ENCODE peak calls at places on chromosomes 12 and 14, in eight cellular contexts. One of them, this sample, is unnamed.
A peak's percentile ranks its signal among the peaks of the same experiment; 100 is the strongest.

GRCh38 chr12:110141389-110141788 is 17.2 kb downstream of the IFT81 start:
- DNase-seq in astrocyte: no peak
- DNase-seq in left lung: peak; percentile 35
- DNase-seq in CD8-positive, alpha-beta T cell: no peak
- DNase-seq in lower lobe of right lung: no peak
- DNase-seq in H9: no peak
- DNase-seq in ovary: peak; percentile 52
- DNase-seq in heart left ventricle: peak; percentile 34
- DNase-seq in this sample: peak; percentile 69

GRCh38 chr12:59486827-59487226 is 109.0 kb upstream of the SLC16A7 start:
- DNase-seq in astrocyte: no peak
- DNase-seq in left lung: no peak
- DNase-seq in CD8-positive, alpha-beta T cell: no peak
- DNase-seq in lower lobe of right lung: no peak
- DNase-seq in H9: no peak
- DNase-seq in ovary: no peak
- DNase-seq in heart left ventricle: no peak
- DNase-seq in this sample: no peak

GRCh38 chr12:19801941-19802340 is 362.6 kb downstream of the AEBP2 start:
- DNase-seq in astrocyte: peak; percentile 81
- DNase-seq in left lung: no peak
- DNase-seq in CD8-positive, alpha-beta T cell: no peak
- DNase-seq in lower lobe of right lung: no peak
- DNase-seq in H9: no peak
- DNase-seq in ovary: no peak
- DNase-seq in heart left ventricle: no peak
- DNase-seq in this sample: no peak

GRCh38 chr14:76599141-76599540 is 162.1 kb upstream of the VASH1 start:
- DNase-seq in astrocyte: no peak
- DNase-seq in left lung: no peak
- DNase-seq in CD8-positive, alpha-beta T cell: no peak
- DNase-seq in lower lobe of right lung: no peak
- DNase-seq in H9: no peak
- DNase-seq in ovary: no peak
- DNase-seq in heart left ventricle: no peak
- DNase-seq in this sample: no peak

GRCh38 chr14:95741051-95741490 is 27.1 kb upstream of the TCL1A start:
- DNase-seq in astrocyte: no peak
- DNase-seq in left lung: no peak
- DNase-seq in CD8-positive, alpha-beta T cell: no peak
- DNase-seq in lower lobe of right lung: no peak
- DNase-seq in H9: no peak
- DNase-seq in ovary: no peak
- DNase-seq in heart left ventricle: no peak
- DNase-seq in this sample: no peak

GRCh38 chr14:39434401-39434800 is 2.2 kb upstream of the FBXO33 start:
- DNase-seq in astrocyte: no peak
- DNase-seq in left lung: no peak
- DNase-seq in CD8-positive, alpha-beta T cell: no peak
- DNase-seq in lower lobe of right lung: no peak
- DNase-seq in H9: no peak
- DNase-seq in ovary: no peak
- DNase-seq in heart left ventricle: no peak
- DNase-seq in this sample: no peak

GRCh38 chr12:107929436-107929835 is 154.9 kb downstream of the ASCL4 start:
- DNase-seq in astrocyte: peak; percentile 22
- DNase-seq in left lung: no peak
- DNase-seq in CD8-positive, alpha-beta T cell: no peak
- DNase-seq in lower lobe of right lung: no peak
- DNase-seq in H9: peak; percentile 68
- DNase-seq in ovary: no peak
- DNase-seq in heart left ventricle: no peak
- DNase-seq in this sample: no peak

GRCh38 chr12:24544368-24544767 is 404.5 kb downstream of the BCAT1 start:
- DNase-seq in astrocyte: no peak
- DNase-seq in left lung: no peak
- DNase-seq in CD8-positive, alpha-beta T cell: no peak
- DNase-seq in lower lobe of right lung: no peak
- DNase-seq in H9: no peak
- DNase-seq in ovary: no peak
- DNase-seq in heart left ventricle: no peak
- DNase-seq in this sample: no peak

GRCh38 chr12:44224399-44224798 is 388.5 kb downstream of the TMEM117 start:
- DNase-seq in astrocyte: no peak
- DNase-seq in left lung: no peak
- DNase-seq in CD8-positive, alpha-beta T cell: no peak
- DNase-seq in lower lobe of right lung: no peak
- DNase-seq in H9: no peak
- DNase-seq in ovary: no peak
- DNase-seq in heart left ventricle: no peak
- DNase-seq in this sample: no peak

GRCh38 chr14:51331651-51332367 is 91.8 kb downstream of the TMX1 start:
- DNase-seq in astrocyte: no peak
- DNase-seq in left lung: no peak
- DNase-seq in CD8-positive, alpha-beta T cell: no peak
- DNase-seq in lower lobe of right lung: no peak
- DNase-seq in H9: no peak
- DNase-seq in ovary: no peak
- DNase-seq in heart left ventricle: no peak
- DNase-seq in this sample: no peak

GRCh38 chr12:8081228-8081920 is 700 bp upstream of the NECAP1 start:
- DNase-seq in astrocyte: no peak
- DNase-seq in left lung: no peak
- DNase-seq in CD8-positive, alpha-beta T cell: no peak
- DNase-seq in lower lobe of right lung: no peak
- DNase-seq in H9: no peak
- DNase-seq in ovary: no peak
- DNase-seq in heart left ventricle: no peak
- DNase-seq in this sample: peak; percentile 5

GRCh38 chr14:67487937-67488893 is at the start of gene TMEM229B:
- DNase-seq in astrocyte: no peak
- DNase-seq in left lung: peak; percentile 45
- DNase-seq in CD8-positive, alpha-beta T cell: peak; percentile 43
- DNase-seq in lower lobe of right lung: peak; percentile 64
- DNase-seq in H9: no peak
- DNase-seq in ovary: no peak
- DNase-seq in heart left ventricle: peak; percentile 46
- DNase-seq in this sample: no peak

GRCh38 chr12:117343296-117343695 is 18.1 kb downstream of the NOS1 start:
- DNase-seq in astrocyte: no peak
- DNase-seq in left lung: no peak
- DNase-seq in CD8-positive, alpha-beta T cell: no peak
- DNase-seq in lower lobe of right lung: no peak
- DNase-seq in H9: no peak
- DNase-seq in ovary: no peak
- DNase-seq in heart left ventricle: no peak
- DNase-seq in this sample: no peak
- H3K27ac ChIP-seq in astrocyte: no peak overlapping the region
- H3K27ac ChIP-seq in left lung: no peak overlapping the region
- H3K27ac ChIP-seq in CD8-positive, alpha-beta T cell: no peak overlapping the region
- H3K27ac ChIP-seq in lower lobe of right lung: no peak overlapping the region
- H3K27ac ChIP-seq in H9: no peak overlapping the region
- H3K27ac ChIP-seq in ovary: no peak overlapping the region
- H3K27ac ChIP-seq in heart left ventricle: no peak overlapping the region
- H3K27ac ChIP-seq in this sample: peak overlapping the region; percentile 13

GRCh38 chr12:123388948-123389559 is 5.1 kb downstream of the KMT5A start:
- DNase-seq in astrocyte: no peak
- DNase-seq in left lung: no peak
- DNase-seq in CD8-positive, alpha-beta T cell: no peak
- DNase-seq in lower lobe of right lung: no peak
- DNase-seq in H9: no peak
- DNase-seq in ovary: peak; percentile 18
- DNase-seq in heart left ventricle: no peak
- DNase-seq in this sample: no peak
- H3K4me1 ChIP-seq in astrocyte: peaks cover 26% of the 10 kb centered on the region
- H3K4me1 ChIP-seq in left lung: peaks cover 70% of the 10 kb centered on the region
- H3K4me1 ChIP-seq in CD8-positive, alpha-beta T cell: peaks cover 22% of the 10 kb centered on the region
- H3K4me1 ChIP-seq in lower lobe of right lung: peaks cover 53% of the 10 kb centered on the region
- H3K4me1 ChIP-seq in H9: peaks cover 3% of the 10 kb centered on the region
- H3K4me1 ChIP-seq in ovary: peaks cover 12% of the 10 kb centered on the region
- H3K4me1 ChIP-seq in heart left ventricle: peaks cover 49% of the 10 kb centered on the region
- H3K4me1 ChIP-seq in this sample: peaks cover 46% of the 10 kb centered on the region

GRCh38 chr12:27521981-27522380 is 2.0 kb upstream of the PPFIBP1 start:
- DNase-seq in astrocyte: no peak
- DNase-seq in left lung: no peak
- DNase-seq in CD8-positive, alpha-beta T cell: no peak
- DNase-seq in lower lobe of right lung: no peak
- DNase-seq in H9: no peak
- DNase-seq in ovary: no peak
- DNase-seq in heart left ventricle: no peak
- DNase-seq in this sample: no peak
- H3K27ac ChIP-seq in astrocyte: no peak overlapping the region
- H3K27ac ChIP-seq in left lung: no peak overlapping the region
- H3K27ac ChIP-seq in CD8-positive, alpha-beta T cell: no peak overlapping the region
- H3K27ac ChIP-seq in lower lobe of right lung: no peak overlapping the region
- H3K27ac ChIP-seq in H9: no peak overlapping the region
- H3K27ac ChIP-seq in ovary: peak overlapping the region; percentile 92
- H3K27ac ChIP-seq in heart left ventricle: no peak overlapping the region
- H3K27ac ChIP-seq in this sample: no peak overlapping the region

GRCh38 chr12:4012977-4013968 is 140.1 kb upstream of the PARP11 start:
- DNase-seq in astrocyte: no peak
- DNase-seq in left lung: no peak
- DNase-seq in CD8-positive, alpha-beta T cell: no peak
- DNase-seq in lower lobe of right lung: no peak
- DNase-seq in H9: no peak
- DNase-seq in ovary: no peak
- DNase-seq in heart left ventricle: no peak
- DNase-seq in this sample: no peak
- H3K4me1 ChIP-seq in astrocyte: no peaks in the 10 kb centered on the region
- H3K4me1 ChIP-seq in left lung: no peaks in the 10 kb centered on the region
- H3K4me1 ChIP-seq in CD8-positive, alpha-beta T cell: no peaks in the 10 kb centered on the region
- H3K4me1 ChIP-seq in lower lobe of right lung: no peaks in the 10 kb centered on the region
- H3K4me1 ChIP-seq in H9: peaks cover 4% of the 10 kb centered on the region
- H3K4me1 ChIP-seq in ovary: no peaks in the 10 kb centered on the region
- H3K4me1 ChIP-seq in heart left ventricle: no peaks in the 10 kb centered on the region
- H3K4me1 ChIP-seq in this sample: no peaks in the 10 kb centered on the region

GRCh38 chr12:50507474-50507838 is 2.7 kb downstream of the DIP2B start:
- DNase-seq in astrocyte: no peak
- DNase-seq in left lung: no peak
- DNase-seq in CD8-positive, alpha-beta T cell: no peak
- DNase-seq in lower lobe of right lung: no peak
- DNase-seq in H9: no peak
- DNase-seq in ovary: no peak
- DNase-seq in heart left ventricle: no peak
- DNase-seq in this sample: no peak
- H3K27ac ChIP-seq in astrocyte: no peak overlapping the region
- H3K27ac ChIP-seq in left lung: no peak overlapping the region
- H3K27ac ChIP-seq in CD8-positive, alpha-beta T cell: no peak overlapping the region
- H3K27ac ChIP-seq in lower lobe of right lung: no peak overlapping the region
- H3K27ac ChIP-seq in H9: no peak overlapping the region
- H3K27ac ChIP-seq in ovary: no peak overlapping the region
- H3K27ac ChIP-seq in heart left ventricle: peak overlapping the region; percentile 97
- H3K27ac ChIP-seq in this sample: peak overlapping the region; percentile 91